ENCODE peak calls at places on chromosomes 2 and 18, in four cellular contexts. O is psoas muscle, T is tibial nerve, F is PC-9. R is an unnamed sample.
A peak's percentile ranks its signal among the peaks of the same experiment; 100 is the strongest.

GRCh38 chr2:120943403-120944034 is 207.9 kb downstream of the GLI2 start:
- DNase-seq in O (no peak), T (no peak), F (no peak), R (peak; percentile 49)

GRCh38 chr2:8148260-8148880 is 533.5 kb upstream of the ID2 start:
- DNase-seq in O (no peak), T (no peak), F (peak; percentile 40), R (no peak)

GRCh38 chr2:6828299-6828584 is 37.5 kb downstream of the CMPK2 start:
- DNase-seq in O (no peak), T (no peak), F (no peak), R (no peak)

GRCh38 chr2:31353121-31353520 is 61.4 kb downstream of the XDH start:
- DNase-seq in O (no peak), T (no peak), F (no peak), R (no peak)

GRCh38 chr2:174176898-174177297 is 71.4 kb downstream of the OLA1 start:
- DNase-seq in O (no peak), T (no peak), F (peak; percentile 43), R (peak; percentile 52)

GRCh38 chr2:239873656-239874635 is 151.2 kb downstream of the NDUFA10 start:
- DNase-seq in O (no peak), T (no peak), F (no peak), R (no peak)

GRCh38 chr2:79219383-79219988 is 59.9 kb upstream of the REG3A start:
- DNase-seq in O (no peak), T (no peak), F (peak; percentile 40), R (peak; percentile 41)

GRCh38 chr18:10143601-10144000 is 229.8 kb downstream of the VAPA start:
- DNase-seq in O (no peak), T (no peak), F (no peak), R (no peak)

GRCh38 chr2:130755234-130756040 is at the start of gene AMER3:
- DNase-seq in O (no peak), T (no peak), F (no peak), R (no peak)

GRCh38 chr2:235049069-235049468 is 97.3 kb downstream of the SH3BP4 start:
- DNase-seq in O (no peak), T (no peak), F (peak; percentile 70), R (no peak)

GRCh38 chr2:148351439-148352143 is 293.0 kb upstream of the EPC2 start:
- DNase-seq in O (no peak), T (no peak), F (no peak), R (no peak)

GRCh38 chr2:235162544-235163197 is 210.9 kb downstream of the SH3BP4 start:
- DNase-seq in O (no peak), T (no peak), F (peak; percentile 55), R (no peak)

GRCh38 chr2:96759548-96759947 is 1.2 kb upstream of the CNNM4 start:
- DNase-seq in O (no peak), T (no peak), F (no peak), R (no peak)

GRCh38 chr18:32911660-32912284 is 138.9 kb upstream of the KLHL14 start:
- DNase-seq in O (no peak), T (no peak), F (no peak), R (peak; percentile 37)

GRCh38 chr2:216426938-216427337 is 14.7 kb downstream of the SMARCAL1 start:
- DNase-seq in O (no peak), T (no peak), F (no peak), R (peak; percentile 8)

DNA sequence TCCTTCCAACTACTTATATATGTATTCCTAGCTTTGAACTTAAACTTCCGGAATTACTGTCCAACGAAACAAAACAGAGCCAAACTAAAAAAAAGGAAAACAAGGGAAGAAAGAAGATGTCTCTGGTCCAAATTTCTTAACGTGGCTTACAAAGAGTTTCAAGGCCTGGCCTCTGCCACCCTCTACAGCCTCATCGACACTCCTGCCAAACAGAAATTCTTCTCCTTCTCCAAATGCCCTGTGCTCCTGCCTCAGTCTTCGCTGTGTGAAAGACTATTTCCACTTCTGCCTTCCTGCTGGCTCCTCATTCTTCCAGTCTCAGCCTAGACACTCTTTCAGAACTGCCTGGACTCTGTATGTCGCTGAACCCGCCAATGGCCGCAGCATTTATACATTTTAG is 249.2 kb downstream of the TXNL1 start:
- DNase-seq in O (no peak), T (no peak), F (no peak), R (no peak)
- H3K27ac ChIP-seq in O (no peak overlapping the region), T (no peak overlapping the region), F (no peak overlapping the region), R (no peak overlapping the region)

GRCh38 chr2:101064505-101064867 is 62.4 kb downstream of the RPL31 start:
- DNase-seq in O (no peak), T (no peak), F (no peak), R (no peak)

GRCh38 chr2:101064868-101065549 is 62.9 kb downstream of the RPL31 start:
- DNase-seq in O (no peak), T (no peak), F (peak; percentile 76), R (peak; percentile 77)

GRCh38 chr2:101063352-101063751 is 61.3 kb downstream of the RPL31 start:
- DNase-seq in O (no peak), T (no peak), F (no peak), R (no peak)

DNA sequence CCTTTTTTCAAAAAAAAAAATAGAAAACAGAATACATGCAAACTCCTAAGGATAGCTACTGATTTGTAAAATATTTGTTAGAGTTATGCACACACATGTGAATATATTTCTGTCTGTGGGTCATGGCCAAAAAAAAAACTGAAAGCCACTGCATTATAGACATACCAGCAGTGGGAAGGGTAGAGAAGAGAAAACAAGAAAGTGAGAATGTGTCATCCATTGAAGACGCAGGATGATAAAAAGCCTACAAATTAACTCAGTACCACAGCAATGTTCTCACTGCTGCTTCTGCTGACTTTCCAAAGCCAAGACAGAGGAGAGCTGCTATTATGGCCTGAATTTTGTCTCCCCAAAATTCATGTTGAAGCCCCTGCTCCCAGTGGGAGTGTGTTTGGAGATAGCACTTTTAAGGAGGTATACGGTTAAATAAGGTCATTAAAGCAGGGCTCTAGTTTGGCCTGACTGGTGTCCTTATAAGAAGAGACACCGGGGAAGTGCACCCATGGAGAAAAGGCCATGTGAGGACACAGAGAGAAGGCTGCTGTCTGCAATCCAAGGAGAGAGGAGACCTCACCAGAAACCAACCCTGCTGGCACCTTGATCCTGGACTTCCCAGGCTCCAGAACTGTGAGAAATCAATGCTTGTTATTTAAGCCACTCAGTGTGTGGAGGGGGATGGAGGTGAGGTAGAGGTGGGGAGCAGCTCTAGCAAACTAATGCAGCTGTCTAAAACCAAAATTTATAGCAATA is 61.8 kb downstream of the RPL31 start:
- DNase-seq in O (no peak), T (no peak), F (no peak), R (no peak)
- H3K27ac ChIP-seq in O (peak overlapping the region; percentile 60), T (no peak overlapping the region), F (peak overlapping the region; percentile 66), R (peak overlapping the region; percentile 73)

DNA sequence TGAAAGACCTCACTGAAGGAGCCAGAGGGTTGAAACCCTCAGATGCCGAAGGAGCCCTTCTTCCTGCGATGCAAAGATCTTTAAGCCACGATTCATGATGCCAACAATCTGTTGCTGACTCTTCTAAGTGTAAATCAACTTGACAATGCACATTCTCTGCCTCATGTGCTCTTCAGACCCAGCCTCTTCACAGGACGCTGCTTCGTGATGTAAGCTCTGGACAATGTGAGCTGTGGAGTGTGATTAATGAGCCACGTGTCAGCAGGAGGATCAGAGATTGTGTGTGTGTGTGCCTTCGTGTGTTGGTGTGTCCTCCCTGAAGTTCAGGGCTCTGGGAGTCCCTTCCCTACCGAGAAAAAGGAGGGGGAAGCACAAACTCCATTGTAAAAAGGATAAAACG is 26.5 kb upstream of the TWIST2 start:
- DNase-seq in O (no peak), T (no peak), F (no peak), R (no peak)
- H3K27ac ChIP-seq in O (no peak overlapping the region), T (no peak overlapping the region), F (no peak overlapping the region), R (no peak overlapping the region)

GRCh38 chr18:47969851-47970250 is 39.4 kb upstream of the SMAD2 start:
- DNase-seq in O (no peak), T (no peak), F (no peak), R (no peak)
- H3K27ac ChIP-seq in O (no peak overlapping the region), T (no peak overlapping the region), F (no peak overlapping the region), R (no peak overlapping the region)

DNA sequence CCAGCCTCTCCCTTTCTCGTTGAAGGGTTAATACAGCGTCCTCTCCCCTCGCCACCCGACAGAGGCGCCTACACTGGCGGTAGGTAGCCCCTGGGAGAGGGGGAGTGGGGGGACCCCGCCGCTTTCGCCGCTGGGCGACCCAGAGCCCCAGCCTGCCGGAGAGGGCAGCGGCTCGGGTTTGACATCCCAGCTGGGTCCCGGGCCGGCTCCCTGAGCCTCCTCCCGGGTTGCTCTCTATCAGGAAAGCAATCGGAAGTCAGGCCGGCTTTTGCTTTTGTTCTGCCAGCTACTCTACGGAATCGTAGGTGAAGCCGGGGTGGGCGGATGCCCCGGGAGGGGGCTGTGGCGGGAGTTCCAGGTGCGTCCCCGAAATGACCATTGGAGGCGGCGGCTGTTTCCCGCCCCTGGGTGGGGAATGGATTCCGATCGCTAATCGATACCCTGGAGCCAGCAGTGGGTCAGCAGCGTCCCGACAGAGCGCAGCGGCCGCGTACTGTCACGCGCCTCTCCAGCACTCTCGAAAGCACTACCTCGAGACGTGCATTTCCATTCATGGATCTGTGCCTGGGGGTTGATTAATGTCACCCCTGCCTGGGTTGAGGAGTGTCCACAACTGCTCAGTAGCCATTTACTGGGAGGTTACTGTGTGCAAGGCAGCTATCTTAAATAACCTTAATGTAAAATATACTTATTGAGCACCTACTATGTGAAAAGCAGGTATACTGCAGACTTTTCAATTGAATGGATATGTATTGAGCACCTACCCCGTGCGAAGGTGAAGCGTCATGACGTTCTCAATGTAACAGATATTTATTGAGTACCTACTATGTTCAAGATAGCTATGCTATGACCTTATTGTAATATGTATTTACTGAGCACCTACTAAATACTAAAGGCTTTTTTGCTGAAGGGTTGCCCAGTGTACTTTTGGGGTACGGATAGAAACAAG is 1.1 kb downstream of the MAPK4 start:
- DNase-seq in O (no peak), T (no peak), F (no peak), R (no peak)
- H3K27ac ChIP-seq in O (no peak overlapping the region), T (no peak overlapping the region), F (no peak overlapping the region), R (no peak overlapping the region)

GRCh38 chr2:68779595-68779994 is 45.0 kb downstream of the ARHGAP25 start:
- DNase-seq in O (no peak), T (no peak), F (no peak), R (no peak)
- H3K27ac ChIP-seq in O (no peak overlapping the region), T (no peak overlapping the region), F (no peak overlapping the region), R (no peak overlapping the region)

DNA sequence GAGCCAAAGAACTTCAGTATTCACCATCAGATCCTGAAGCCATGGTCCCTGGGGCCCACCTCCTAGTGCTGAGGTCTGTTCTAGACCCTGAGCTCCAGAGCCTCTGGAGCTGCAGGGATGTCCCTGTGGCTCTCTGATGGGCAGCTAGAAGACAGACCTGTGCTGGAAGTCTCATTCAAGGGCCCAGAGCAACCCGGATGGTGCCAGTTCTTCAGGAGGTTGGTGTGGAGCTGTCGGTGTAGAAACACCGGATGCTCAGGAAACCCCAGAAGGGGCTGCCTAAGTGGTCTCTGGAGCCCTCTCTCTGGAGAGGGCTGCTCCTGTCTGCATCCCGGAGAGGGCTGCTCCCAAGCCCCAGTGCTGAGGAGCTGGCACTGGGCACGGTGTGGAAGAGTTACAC is 53.4 kb downstream of the DYSF start:
- DNase-seq in O (no peak), T (no peak), F (no peak), R (no peak)
- H3K27ac ChIP-seq in O (peak overlapping the region; percentile 11), T (no peak overlapping the region), F (no peak overlapping the region), R (no peak overlapping the region)

GRCh38 chr2:3584608-3585007 is 9.5 kb downstream of the RPS7 start:
- DNase-seq in O (no peak), T (no peak), F (no peak), R (no peak)
- H3K27ac ChIP-seq in O (peak overlapping the region; percentile 64), T (peak overlapping the region; percentile 75), F (no peak overlapping the region), R (peak overlapping the region; percentile 47)

R was measured in RWPE1.